ENCODE peak calls at places on chromosomes 12 and 14, in seven cellular contexts. C, L, X, G, Y, V and P are unnamed samples.

GRCh38 chr14:74938873-74939495 is 15.9 kb upstream of the RPS6KL1 start:
- DNase-seq in C (no peak), L (no peak), X (no peak), G (peak; percentile 42), Y (no peak), V (no peak), P (no peak)

GRCh38 chr12:121580959-121581680 is at the start of gene KDM2B:
- DNase-seq in C (peak; percentile 63), L (peak; percentile 59), X (no peak), G (no peak), Y (peak; percentile 72), V (peak; percentile 37), P (no peak)

GRCh38 chr12:55720071-55720564 is at the start of gene RDH5:
- DNase-seq in C (peak; percentile 83), L (no peak), X (peak; percentile 75), G (no peak), Y (peak; percentile 90), V (no peak), P (peak; percentile 80)

GRCh38 chr12:51405801-51406207 is 14.6 kb upstream of the GALNT6 start:
- DNase-seq in C (no peak), L (no peak), X (no peak), G (no peak), Y (no peak), V (no peak), P (no peak)

GRCh38 chr12:58420496-58420895 is 479.1 kb downstream of the ATP23 start:
- DNase-seq in C (no peak), L (no peak), X (no peak), G (no peak), Y (no peak), V (no peak), P (no peak)

GRCh38 chr12:131980263-131980662 is 30.5 kb downstream of the EP400 start:
- DNase-seq in C (no peak), L (no peak), X (no peak), G (no peak), Y (no peak), V (no peak), P (no peak)

GRCh38 chr14:102917469-102918211 is 4.8 kb upstream of the AMN start:
- DNase-seq in C (peak; percentile 24), L (peak; percentile 68), X (peak; percentile 57), G (peak; percentile 83), Y (peak; percentile 62), V (peak; percentile 55), P (peak; percentile 52)

GRCh38 chr12:64085996-64086395 is 136.1 kb downstream of the KICS2 start:
- DNase-seq in C (no peak), L (peak; percentile 7), X (no peak), G (no peak), Y (no peak), V (no peak), P (no peak)

GRCh38 chr14:95833429-95833828 is 43.2 kb upstream of the TUNAR start:
- DNase-seq in C (no peak), L (no peak), X (no peak), G (no peak), Y (peak; percentile 28), V (no peak), P (peak; percentile 4)

GRCh38 chr12:130014485-130014807 is 110.6 kb upstream of the TMEM132D start:
- DNase-seq in C (no peak), L (no peak), X (no peak), G (no peak), Y (no peak), V (no peak), P (peak; percentile 17)
- TF ChIP-seq CTCF in C (no peak), L (no peak), X (no peak), G (no peak), Y (no peak), V (no peak), P (no peak)

GRCh38 chr14:60151715-60152114 is 13.5 kb downstream of the DHRS7 start:
- DNase-seq in C (no peak), L (peak; percentile 88), X (peak; percentile 88), G (peak; percentile 89), Y (peak; percentile 90), V (peak; percentile 64), P (peak; percentile 85)

GRCh38 chr14:60153996-60154395 is 11.2 kb downstream of the DHRS7 start:
- DNase-seq in C (no peak), L (no peak), X (no peak), G (no peak), Y (no peak), V (no peak), P (no peak)
- H3K27ac ChIP-seq in C (no peak overlapping the region), L (no peak overlapping the region), X (peak overlapping the region; percentile 93), G (no peak overlapping the region), Y (no peak overlapping the region), V (peak overlapping the region; percentile 0), P (no peak overlapping the region)

DNA sequence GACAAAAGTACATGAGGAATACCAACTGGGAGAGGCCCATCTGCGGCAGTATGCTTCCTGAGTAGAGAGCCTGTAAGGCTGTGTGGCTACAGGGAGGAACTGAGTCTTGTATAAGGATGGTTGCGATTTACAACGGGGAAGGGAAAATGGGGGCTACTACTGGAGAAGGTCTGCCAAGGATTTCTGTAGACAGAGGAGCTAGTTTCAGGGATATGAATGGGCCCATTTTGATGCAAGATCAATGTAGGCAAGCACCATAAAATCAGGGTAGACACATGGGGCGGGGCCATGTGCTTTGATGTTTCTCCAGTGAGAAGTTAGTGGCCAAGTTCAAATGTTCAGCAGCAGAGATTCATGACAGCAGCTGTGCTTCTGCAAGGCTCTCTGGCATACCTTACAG is 149.4 kb downstream of the GPR65 start:
- DNase-seq in C (no peak), L (no peak), X (no peak), G (no peak), Y (no peak), V (no peak), P (no peak)
- TF ChIP-seq CTCF in C (no peak), L (no peak), X (no peak), G (no peak), Y (no peak), V (no peak), P (no peak)

GRCh38 chr14:68596211-68596610 is 196.7 kb downstream of the ZFP36L1 start:
- DNase-seq in C (no peak), L (no peak), X (no peak), G (no peak), Y (no peak), V (no peak), P (no peak)
- H3K27ac ChIP-seq in C (no peak overlapping the region), L (no peak overlapping the region), X (peak overlapping the region; percentile 76), G (no peak overlapping the region), Y (no peak overlapping the region), V (no peak overlapping the region), P (peak overlapping the region; percentile 99)

DNA sequence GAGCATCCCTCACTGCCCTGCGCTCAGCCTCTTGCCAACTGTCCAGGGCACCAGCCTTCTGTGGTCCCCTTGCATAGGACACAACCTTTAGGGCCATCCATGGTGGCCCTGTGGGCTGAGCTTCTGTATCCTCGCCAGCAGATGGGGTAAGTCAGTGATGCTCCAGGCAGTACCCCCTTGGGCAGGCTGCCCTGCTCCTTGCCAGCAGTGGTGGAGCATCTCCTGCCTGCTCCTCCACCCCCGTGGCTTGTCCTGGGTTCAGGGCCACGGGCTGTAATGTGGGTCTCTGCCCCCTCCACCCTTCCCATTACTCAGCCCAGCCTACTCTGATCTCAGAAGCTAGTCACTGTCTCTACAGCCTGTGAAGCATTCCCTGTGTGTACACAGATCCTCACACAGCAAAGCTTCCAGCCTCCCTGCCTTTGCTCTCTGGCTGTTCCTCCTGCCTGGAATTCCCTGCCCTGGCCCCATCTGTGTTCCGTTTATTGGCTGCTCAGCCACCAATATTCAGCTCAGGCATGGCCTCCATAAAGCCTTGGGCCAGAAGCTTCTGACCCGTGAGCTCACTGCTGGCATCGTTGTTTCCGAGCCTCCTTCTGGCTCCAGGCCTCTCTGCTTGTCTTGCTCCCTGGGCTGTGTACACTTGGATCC is 177.2 kb upstream of the PRMT8 start:
- DNase-seq in C (peak; percentile 40), L (peak; percentile 16), X (no peak), G (peak; percentile 51), Y (no peak), V (no peak), P (peak; percentile 55)
- TF ChIP-seq CTCF in C (peak; percentile 65), L (peak; percentile 29), X (peak; percentile 17), G (peak; percentile 29), Y (no peak), V (peak; percentile 38), P (peak; percentile 35)

GRCh38 chr12:91388573-91388972 is 206.0 kb upstream of the DCN start:
- DNase-seq in C (no peak), L (no peak), X (no peak), G (no peak), Y (no peak), V (no peak), P (no peak)
- H3K27ac ChIP-seq in C (no peak overlapping the region), L (no peak overlapping the region), X (no peak overlapping the region), G (peak overlapping the region; percentile 6), Y (no peak overlapping the region), V (no peak overlapping the region), P (no peak overlapping the region)

DNA sequence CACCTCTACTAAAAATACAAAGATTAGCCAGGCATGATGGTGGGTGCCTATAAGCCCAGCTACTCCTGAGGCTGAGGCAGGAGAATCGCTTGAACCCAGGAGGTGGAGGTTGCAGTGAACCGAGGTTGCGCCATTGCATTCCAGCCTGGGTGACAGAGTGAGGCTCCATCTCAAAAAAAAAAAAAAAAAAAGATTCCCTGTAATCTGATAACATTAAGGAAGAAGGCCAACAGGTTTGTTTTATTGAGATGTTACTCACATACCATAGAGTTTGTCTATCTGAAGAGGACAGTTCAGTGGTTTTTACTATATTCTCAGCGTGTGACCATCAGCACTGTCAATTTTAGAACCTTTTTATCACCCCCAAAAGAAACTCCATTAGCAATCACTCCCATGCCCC is 37.5 kb downstream of the TSPAN9 start:
- DNase-seq in C (no peak), L (no peak), X (no peak), G (no peak), Y (no peak), V (no peak), P (no peak)
- TF ChIP-seq CTCF in C (no peak), L (no peak), X (no peak), G (no peak), Y (no peak), V (no peak), P (no peak)

DNA sequence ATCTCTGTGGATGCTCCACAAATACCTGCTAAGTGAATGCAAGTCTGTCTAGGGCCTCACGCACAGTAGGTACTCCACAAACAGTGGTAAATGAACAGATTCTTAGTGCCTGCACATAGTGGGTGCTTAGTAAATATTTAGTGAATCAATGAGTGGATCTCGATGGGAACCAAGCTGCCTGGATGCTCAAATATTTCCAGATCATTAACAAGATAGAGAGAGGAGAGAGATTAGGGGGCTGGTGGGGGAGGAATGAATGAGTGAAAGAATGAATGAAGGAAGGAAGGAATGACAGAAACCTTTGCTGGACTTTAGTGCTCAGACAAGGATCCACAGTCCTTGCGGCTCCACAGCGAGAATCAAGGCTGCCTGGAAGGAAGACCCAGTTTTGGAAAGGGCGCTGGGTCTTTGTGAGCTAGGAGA is 118.2 kb downstream of the SCARB1 start:
- DNase-seq in C (no peak), L (no peak), X (no peak), G (no peak), Y (no peak), V (no peak), P (no peak)
- H3K27ac ChIP-seq in C (peak overlapping the region; percentile 12), L (peak overlapping the region; percentile 60), X (peak overlapping the region; percentile 85), G (peak overlapping the region; percentile 71), Y (peak overlapping the region; percentile 83), V (peak overlapping the region; percentile 88), P (peak overlapping the region; percentile 79)